ENCODE peak calls at places on chromosomes 2 and 18, in six cellular contexts. One of them, this sample, is unnamed.

GRCh38 chr2:160062283-160063005 is at the start of gene PLA2R1:
- DNase-seq in tibial artery: peak; percentile 51
- DNase-seq in small intestine: peak; percentile 76
- DNase-seq in left ventricle myocardium inferior: peak; percentile 52
- DNase-seq in hepatocyte: peak; percentile 67
- DNase-seq in PC-9: no peak
- DNase-seq in this sample: no peak

GRCh38 chr18:68447286-68447685 is 267.6 kb downstream of the TMX3 start:
- DNase-seq in tibial artery: no peak
- DNase-seq in small intestine: no peak
- DNase-seq in left ventricle myocardium inferior: no peak
- DNase-seq in hepatocyte: no peak
- DNase-seq in PC-9: no peak
- DNase-seq in this sample: no peak

GRCh38 chr2:58010599-58010998 is 36.0 kb upstream of the VRK2 start:
- DNase-seq in tibial artery: no peak
- DNase-seq in small intestine: no peak
- DNase-seq in left ventricle myocardium inferior: no peak
- DNase-seq in hepatocyte: peak; percentile 11
- DNase-seq in PC-9: no peak
- DNase-seq in this sample: no peak

GRCh38 chr2:8573234-8573941 is 108.5 kb upstream of the ID2 start:
- DNase-seq in tibial artery: no peak
- DNase-seq in small intestine: no peak
- DNase-seq in left ventricle myocardium inferior: no peak
- DNase-seq in hepatocyte: peak; percentile 69
- DNase-seq in PC-9: no peak
- DNase-seq in this sample: no peak

GRCh38 chr2:182208421-182208820 is 218.4 kb downstream of the PDE1A start:
- DNase-seq in tibial artery: no peak
- DNase-seq in small intestine: no peak
- DNase-seq in left ventricle myocardium inferior: no peak
- DNase-seq in hepatocyte: no peak
- DNase-seq in PC-9: no peak
- DNase-seq in this sample: no peak

GRCh38 chr2:85655961-85656403 is 12.0 kb downstream of the SFTPB start:
- DNase-seq in tibial artery: no peak
- DNase-seq in small intestine: no peak
- DNase-seq in left ventricle myocardium inferior: no peak
- DNase-seq in hepatocyte: no peak
- DNase-seq in PC-9: no peak
- DNase-seq in this sample: no peak

GRCh38 chr2:119746836-119747235 is 12.9 kb upstream of the PTPN4 start:
- DNase-seq in tibial artery: no peak
- DNase-seq in small intestine: no peak
- DNase-seq in left ventricle myocardium inferior: no peak
- DNase-seq in hepatocyte: no peak
- DNase-seq in PC-9: peak; percentile 49
- DNase-seq in this sample: no peak

GRCh38 chr2:119136872-119137271 is 21.7 kb downstream of the C1QL2 start:
- DNase-seq in tibial artery: no peak
- DNase-seq in small intestine: no peak
- DNase-seq in left ventricle myocardium inferior: no peak
- DNase-seq in hepatocyte: no peak
- DNase-seq in PC-9: no peak
- DNase-seq in this sample: no peak

GRCh38 chr2:66456183-66457041 is 21.5 kb downstream of the MEIS1 start:
- DNase-seq in tibial artery: no peak
- DNase-seq in small intestine: no peak
- DNase-seq in left ventricle myocardium inferior: no peak
- DNase-seq in hepatocyte: no peak
- DNase-seq in PC-9: no peak
- DNase-seq in this sample: no peak

GRCh38 chr2:219104107-219105050 is 43.7 kb upstream of the IHH start:
- DNase-seq in tibial artery: no peak
- DNase-seq in small intestine: no peak
- DNase-seq in left ventricle myocardium inferior: no peak
- DNase-seq in hepatocyte: no peak
- DNase-seq in PC-9: no peak
- DNase-seq in this sample: no peak

GRCh38 chr2:231713738-231714638 is 5.7 kb downstream of the PTMA start:
- DNase-seq in tibial artery: peak; percentile 88
- DNase-seq in small intestine: peak; percentile 88
- DNase-seq in left ventricle myocardium inferior: peak; percentile 87
- DNase-seq in hepatocyte: peak; percentile 90
- DNase-seq in PC-9: peak; percentile 68
- DNase-seq in this sample: peak; percentile 72

GRCh38 chr2:46376586-46377286 is 79.5 kb downstream of the EPAS1 start:
- DNase-seq in tibial artery: no peak
- DNase-seq in small intestine: no peak
- DNase-seq in left ventricle myocardium inferior: no peak
- DNase-seq in hepatocyte: no peak
- DNase-seq in PC-9: no peak
- DNase-seq in this sample: no peak

GRCh38 chr2:145228506-145228905 is 708.6 kb upstream of the ZEB2 start:
- DNase-seq in tibial artery: no peak
- DNase-seq in small intestine: no peak
- DNase-seq in left ventricle myocardium inferior: no peak
- DNase-seq in hepatocyte: no peak
- DNase-seq in PC-9: no peak
- DNase-seq in this sample: no peak

GRCh38 chr2:241863021-241863954 is 4.6 kb upstream of the PDCD1 start:
- DNase-seq in tibial artery: no peak
- DNase-seq in small intestine: no peak
- DNase-seq in left ventricle myocardium inferior: peak; percentile 8
- DNase-seq in hepatocyte: no peak
- DNase-seq in PC-9: no peak
- DNase-seq in this sample: no peak

GRCh38 chr18:72637319-72638113 is 93.4 kb upstream of the CBLN2 start:
- DNase-seq in tibial artery: no peak
- DNase-seq in small intestine: no peak
- DNase-seq in left ventricle myocardium inferior: no peak
- DNase-seq in hepatocyte: no peak
- DNase-seq in PC-9: no peak
- DNase-seq in this sample: no peak

GRCh38 chr2:150624001-150624401 is 136.5 kb upstream of the RND3 start:
- DNase-seq in tibial artery: no peak
- DNase-seq in small intestine: no peak
- DNase-seq in left ventricle myocardium inferior: no peak
- DNase-seq in hepatocyte: no peak
- DNase-seq in PC-9: no peak
- DNase-seq in this sample: no peak

GRCh38 chr2:133574186-133574585 is 5.9 kb upstream of the NCKAP5 start:
- DNase-seq in tibial artery: no peak
- DNase-seq in small intestine: no peak
- DNase-seq in left ventricle myocardium inferior: no peak
- DNase-seq in hepatocyte: no peak
- DNase-seq in PC-9: no peak
- DNase-seq in this sample: no peak

GRCh38 chr2:43214253-43214652 is 12.2 kb downstream of the ZFP36L2 start:
- DNase-seq in tibial artery: no peak
- DNase-seq in small intestine: no peak
- DNase-seq in left ventricle myocardium inferior: no peak
- DNase-seq in hepatocyte: no peak
- DNase-seq in PC-9: no peak
- DNase-seq in this sample: no peak

GRCh38 chr2:74375838-74376237 is 4.3 kb downstream of the DCTN1 start:
- DNase-seq in tibial artery: no peak
- DNase-seq in small intestine: no peak
- DNase-seq in left ventricle myocardium inferior: no peak
- DNase-seq in hepatocyte: no peak
- DNase-seq in PC-9: no peak
- DNase-seq in this sample: no peak

GRCh38 chr2:195674491-195675226 is 17.6 kb downstream of the SLC39A10 start:
- DNase-seq in tibial artery: no peak
- DNase-seq in small intestine: no peak
- DNase-seq in left ventricle myocardium inferior: no peak
- DNase-seq in hepatocyte: no peak
- DNase-seq in PC-9: no peak
- DNase-seq in this sample: peak; percentile 44

GRCh38 chr18:12585218-12585617 is 72.7 kb downstream of the SPIRE1 start:
- DNase-seq in tibial artery: no peak
- DNase-seq in small intestine: no peak
- DNase-seq in left ventricle myocardium inferior: no peak
- DNase-seq in hepatocyte: no peak
- DNase-seq in PC-9: no peak
- DNase-seq in this sample: no peak

GRCh38 chr18:41767960-41768359 is 187.1 kb upstream of the PIK3C3 start:
- DNase-seq in tibial artery: no peak
- DNase-seq in small intestine: no peak
- DNase-seq in left ventricle myocardium inferior: no peak
- DNase-seq in hepatocyte: peak; percentile 60
- DNase-seq in PC-9: no peak
- DNase-seq in this sample: peak; percentile 4

DNA sequence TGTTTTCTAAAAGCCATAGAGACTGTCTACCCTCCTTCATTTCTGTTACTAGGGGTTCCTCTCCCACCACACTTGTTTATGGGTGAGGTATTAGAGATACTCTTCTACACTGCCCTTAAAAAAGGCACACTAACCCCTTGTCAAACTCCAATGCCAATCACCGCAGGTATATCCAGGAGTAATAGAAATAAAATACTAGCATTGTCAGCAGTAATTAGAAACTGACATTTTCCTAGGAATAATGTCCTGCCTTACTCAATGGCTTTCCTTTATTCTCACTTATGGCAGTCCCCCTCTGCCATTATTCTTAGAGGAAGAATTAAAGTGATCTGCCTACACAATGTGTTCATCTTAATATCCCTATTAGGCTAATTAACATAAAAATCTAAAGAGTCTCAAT is 5.0 kb upstream of the BUB1 start:
- DNase-seq in tibial artery: no peak
- DNase-seq in small intestine: no peak
- DNase-seq in left ventricle myocardium inferior: no peak
- DNase-seq in hepatocyte: no peak
- DNase-seq in PC-9: no peak
- DNase-seq in this sample: no peak
- H3K9me3 ChIP-seq in tibial artery: no peaks in the 10 kb centered on the region
- H3K9me3 ChIP-seq in small intestine: no peaks in the 10 kb centered on the region
- H3K9me3 ChIP-seq in left ventricle myocardium inferior: peaks cover 10% of the 10 kb centered on the region
- H3K9me3 ChIP-seq in hepatocyte: no peaks in the 10 kb centered on the region
- H3K9me3 ChIP-seq in PC-9: peaks cover 3% of the 10 kb centered on the region
- H3K9me3 ChIP-seq in this sample: peaks cover 4% of the 10 kb centered on the region

DNA sequence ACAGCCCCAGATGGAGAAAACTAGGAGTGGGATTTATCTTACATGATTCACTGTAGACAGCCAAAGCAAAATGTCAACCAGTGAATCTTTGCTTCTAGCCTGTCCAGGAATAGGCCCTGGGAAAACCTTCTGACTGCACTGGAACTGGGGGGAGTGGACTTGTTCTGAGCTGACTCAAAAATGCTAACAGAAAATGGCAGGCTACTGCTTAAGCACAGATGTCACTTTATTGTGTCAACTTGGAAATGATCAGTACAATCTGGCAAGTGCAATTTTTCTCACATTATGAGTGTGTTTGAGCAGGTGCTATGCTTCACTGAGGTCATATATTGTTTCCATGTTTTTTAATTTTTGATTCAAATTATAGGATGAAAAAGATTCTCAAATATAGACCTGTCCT is 593.6 kb downstream of the NRXN1 start:
- DNase-seq in tibial artery: no peak
- DNase-seq in small intestine: no peak
- DNase-seq in left ventricle myocardium inferior: no peak
- DNase-seq in hepatocyte: no peak
- DNase-seq in PC-9: no peak
- DNase-seq in this sample: no peak
- H3K27ac ChIP-seq in tibial artery: no peak overlapping the region
- H3K27ac ChIP-seq in small intestine: no peak overlapping the region
- H3K27ac ChIP-seq in left ventricle myocardium inferior: no peak overlapping the region
- H3K27ac ChIP-seq in hepatocyte: no peak overlapping the region
- H3K27ac ChIP-seq in PC-9: no peak overlapping the region
- H3K27ac ChIP-seq in this sample: no peak overlapping the region

GRCh38 chr18:79071037-79071960 is 2.1 kb downstream of the ATP9B start:
- DNase-seq in tibial artery: no peak
- DNase-seq in small intestine: no peak
- DNase-seq in left ventricle myocardium inferior: no peak
- DNase-seq in hepatocyte: no peak
- DNase-seq in PC-9: no peak
- DNase-seq in this sample: no peak
- H3K4me3 ChIP-seq in tibial artery: no peak overlapping the region
- H3K4me3 ChIP-seq in small intestine: no peak overlapping the region
- H3K4me3 ChIP-seq in left ventricle myocardium inferior: no peak overlapping the region
- H3K4me3 ChIP-seq in hepatocyte: no peak overlapping the region
- H3K4me3 ChIP-seq in PC-9: peak overlapping the region; percentile 97
- H3K4me3 ChIP-seq in this sample: no peak overlapping the region

DNA sequence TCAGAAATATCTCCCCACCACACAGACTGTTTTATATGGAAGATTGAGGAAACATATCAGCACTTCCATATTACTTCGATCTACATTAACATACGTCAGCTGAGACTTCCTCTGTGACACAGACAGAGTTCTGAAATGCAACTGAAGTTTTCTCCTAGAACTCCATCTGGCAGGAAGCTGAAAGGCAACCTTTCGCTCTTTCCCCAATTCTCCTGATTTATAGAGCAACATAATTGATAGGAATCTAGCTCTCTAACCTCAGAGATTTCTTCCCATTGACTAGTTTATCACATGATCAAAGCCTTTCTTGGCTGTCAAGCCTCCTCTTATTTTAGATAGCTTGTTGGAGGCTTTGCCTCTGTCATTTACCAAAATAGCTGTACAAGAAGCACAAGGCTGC is 806.7 kb upstream of the CHAC2 start:
- DNase-seq in tibial artery: no peak
- DNase-seq in small intestine: no peak
- DNase-seq in left ventricle myocardium inferior: no peak
- DNase-seq in hepatocyte: no peak
- DNase-seq in PC-9: no peak
- DNase-seq in this sample: no peak
- H3K9me3 ChIP-seq in tibial artery: no peaks in the 10 kb centered on the region
- H3K9me3 ChIP-seq in small intestine: no peaks in the 10 kb centered on the region
- H3K9me3 ChIP-seq in left ventricle myocardium inferior: no peaks in the 10 kb centered on the region
- H3K9me3 ChIP-seq in hepatocyte: no peaks in the 10 kb centered on the region
- H3K9me3 ChIP-seq in PC-9: peaks cover 7% of the 10 kb centered on the region
- H3K9me3 ChIP-seq in this sample: no peaks in the 10 kb centered on the region

DNA sequence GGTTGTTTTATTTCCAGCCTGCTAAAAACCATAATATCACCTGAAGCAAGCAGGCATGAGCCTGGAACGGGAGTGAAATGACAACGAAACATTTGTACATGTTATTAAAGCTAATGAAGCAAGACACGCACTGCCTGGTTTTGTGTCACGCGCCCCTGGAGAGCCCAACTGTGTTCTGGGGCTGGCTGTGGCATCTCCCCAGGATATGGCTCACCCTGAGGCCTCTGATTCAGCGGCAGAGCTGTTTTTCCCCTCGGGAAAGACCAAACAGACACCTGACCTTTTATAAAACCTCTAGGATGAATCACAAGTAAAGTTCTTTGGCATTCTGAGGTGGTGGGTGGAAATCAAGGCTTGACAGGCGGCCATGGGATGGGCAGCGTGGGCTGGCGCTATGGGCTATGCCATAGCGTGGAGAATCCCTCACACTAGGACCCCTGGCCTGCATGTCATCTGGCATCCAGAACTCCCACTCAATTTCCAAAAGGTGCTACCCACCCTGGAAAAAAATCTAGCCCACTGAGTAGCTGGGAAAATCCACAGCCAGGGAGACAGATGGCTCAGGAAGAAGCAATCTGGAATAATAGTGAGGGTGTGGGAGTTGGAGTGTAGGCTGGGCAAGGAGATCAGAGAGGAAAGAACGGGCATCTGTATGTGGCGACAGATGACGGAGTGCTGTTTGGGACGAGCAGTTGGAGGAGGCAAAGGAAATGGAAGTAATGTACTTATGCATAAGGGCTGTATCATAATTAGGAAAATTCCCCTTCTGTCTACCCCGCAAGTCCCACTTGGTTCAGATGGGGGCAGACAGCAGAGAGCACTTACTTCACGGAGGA is 262.0 kb downstream of the AFF3 start:
- DNase-seq in tibial artery: no peak
- DNase-seq in small intestine: no peak
- DNase-seq in left ventricle myocardium inferior: no peak
- DNase-seq in hepatocyte: no peak
- DNase-seq in PC-9: no peak
- DNase-seq in this sample: peak; percentile 85
- H3K27ac ChIP-seq in tibial artery: no peak overlapping the region
- H3K27ac ChIP-seq in small intestine: no peak overlapping the region
- H3K27ac ChIP-seq in left ventricle myocardium inferior: no peak overlapping the region
- H3K27ac ChIP-seq in hepatocyte: no peak overlapping the region
- H3K27ac ChIP-seq in PC-9: no peak overlapping the region
- H3K27ac ChIP-seq in this sample: peak overlapping the region; percentile 97